ENCODE peak calls at places on chromosomes 12 and 14, in eight cellular contexts. G is lower lobe of right lung, D is adrenal gland, Q is suprapubic skin, V is IMR-90, N is heart right ventricle, Y is breast epithelium, I is psoas muscle. B is an unnamed sample. For H3K36me3, the result is how much of the 10 kb centered on the place peaks cover.

GRCh38 chr14:95041477-95042020 is 115.8 kb downstream of the DICER1 start:
- DNase-seq in Q (no peak), N (no peak), V (no peak), G (no peak), I (no peak), Y (no peak), D (no peak), B (no peak)

GRCh38 chr12:57214398-57214781 is 2.2 kb upstream of the NXPH4 start:
- DNase-seq in D (peak), I (peak), V (peak), N (peak), Y (no peak), G (no peak), Q (no peak), B (peak)

GRCh38 chr12:54173066-54173726 is 15.6 kb downstream of the SMUG1 start:
- DNase-seq in I (peak), Y (peak), G (peak), N (no peak), D (peak), Q (no peak), V (no peak), B (no peak)

GRCh38 chr12:92175961-92176360 is 30.3 kb upstream of the BTG1 start:
- DNase-seq in V (no peak), Y (no peak), D (no peak), Q (no peak), I (no peak), N (no peak), G (no peak), B (no peak)

GRCh38 chr12:118611295-118611694 is 234.9 kb downstream of the SUDS3 start:
- DNase-seq in Q (no peak), Y (no peak), V (no peak), G (no peak), D (peak), N (no peak), I (no peak), B (no peak)

GRCh38 chr14:64707661-64708060 is 3.4 kb downstream of the PLEKHG3 start:
- DNase-seq in G (no peak), Y (no peak), D (no peak), N (no peak), V (peak), I (no peak), Q (peak), B (no peak)

GRCh38 chr12:118751355-118751754 is 230.0 kb upstream of the SRRM4 start:
- DNase-seq in N (no peak), I (no peak), D (no peak), V (no peak), Y (no peak), Q (no peak), G (no peak), B (no peak)

GRCh38 chr12:104529130-104529874 is 72.6 kb downstream of the CHST11 start:
- DNase-seq in Y (no peak), V (no peak), Q (no peak), I (no peak), G (no peak), D (no peak), N (no peak), B (no peak)

GRCh38 chr14:65303185-65303901 is 109.2 kb upstream of the FUT8 start:
- DNase-seq in I (no peak), N (no peak), D (no peak), G (no peak), Q (no peak), V (peak), Y (no peak), B (no peak)

GRCh38 chr12:108218911-108219310 is 89.8 kb downstream of the WSCD2 start:
- DNase-seq in I (no peak), G (no peak), Q (no peak), Y (no peak), V (no peak), D (no peak), N (no peak), B (no peak)

GRCh38 chr12:80154261-80154660 is 54.9 kb downstream of the OTOGL start:
- DNase-seq in Y (no peak), Q (no peak), V (peak), G (no peak), N (no peak), D (no peak), I (no peak), B (no peak)

GRCh38 chr12:47251919-47252318 is 172.2 kb upstream of the AMIGO2 start:
- DNase-seq in V (no peak), I (no peak), Y (no peak), G (no peak), D (no peak), N (no peak), Q (no peak), B (no peak)

GRCh38 chr12:124428792-124429281 is 133.9 kb downstream of the RFLNA start:
- DNase-seq in V (peak), Q (no peak), N (no peak), D (no peak), G (no peak), Y (no peak), I (no peak), B (no peak)

GRCh38 chr12:23662966-23663365 is 286.5 kb downstream of the SOX5 start:
- DNase-seq in I (no peak), V (no peak), D (peak), Q (no peak), G (no peak), Y (no peak), N (no peak), B (no peak)

GRCh38 chr12:25884024-25884919 is 74.2 kb upstream of the RASSF8 start:
- DNase-seq in Y (no peak), Q (no peak), D (no peak), V (no peak), I (no peak), N (no peak), G (no peak), B (no peak)

GRCh38 chr14:64801800-64802199 is 77.9 kb downstream of the SPTB start:
- DNase-seq in D (no peak), N (no peak), I (no peak), V (peak), G (no peak), Q (no peak), Y (no peak), B (no peak)

GRCh38 chr14:31414190-31414833 is 6.0 kb downstream of the HEATR5A start:
- DNase-seq in V (peak), G (no peak), Q (no peak), Y (no peak), N (no peak), I (no peak), D (no peak), B (no peak)

GRCh38 chr14:69260979-69261605 is 1.1 kb downstream of the GALNT16 start:
- DNase-seq in I (peak), N (no peak), V (no peak), D (peak), Y (no peak), Q (peak), G (no peak), B (no peak)

GRCh38 chr14:70708717-70709570 is 67.2 kb downstream of the TTC9 start:
- DNase-seq in N (no peak), I (no peak), G (no peak), D (no peak), Q (no peak), V (no peak), Y (no peak), B (no peak)

GRCh38 chr14:105139831-105140239 is 28.7 kb downstream of the JAG2 start:
- DNase-seq in I (no peak), D (no peak), G (no peak), Q (peak), V (no peak), N (no peak), Y (no peak), B (no peak)

GRCh38 chr12:30840715-30841114 is 85.8 kb upstream of the TSPAN11 start:
- DNase-seq in I (no peak), G (no peak), D (no peak), V (no peak), Q (no peak), N (no peak), Y (no peak), B (no peak)

GRCh38 chr12:101018540-101018939 is 191.5 kb downstream of the SLC5A8 start:
- DNase-seq in N (no peak), Q (no peak), G (no peak), V (peak), D (peak), Y (no peak), I (no peak), B (no peak)

GRCh38 chr14:35525695-35526094 is 8.3 kb upstream of the INSM2 start:
- DNase-seq in G (no peak), I (no peak), N (no peak), Q (no peak), D (no peak), V (no peak), Y (no peak), B (no peak)

GRCh38 chr12:93002278-93003054 is 73.4 kb upstream of the EEA1 start:
- DNase-seq in Y (no peak), Q (no peak), I (no peak), D (no peak), N (peak), V (peak), G (no peak), B (no peak)

GRCh38 chr14:61567838-61568571 is 127.3 kb upstream of the HIF1A start:
- DNase-seq in D (no peak), G (no peak), V (no peak), Y (no peak), Q (no peak), I (no peak), N (peak), B (peak)

GRCh38 chr12:5969156-5969973 is 24.3 kb upstream of the ANO2 start:
- DNase-seq in Q (no peak), Y (no peak), N (no peak), D (no peak), G (no peak), I (no peak), V (no peak), B (no peak)
- H3K4me3 ChIP-seq in Q (no peak), Y (no peak), N (no peak), D (no peak), G (no peak), I (no peak), V (no peak), B (no peak)

GRCh38 chr12:109987615-109988014 is 8.6 kb downstream of the GIT2 start:
- DNase-seq in Y (no peak), G (no peak), D (no peak), I (no peak), Q (no peak), V (peak), N (no peak), B (no peak)
- H3K36me3 ChIP-seq in Y (under half), G (half or more), D (half or more), I (under half), Q (half or more), V (under half), N (under half), B (under half)

GRCh38 chr14:50773632-50774541 is 57.1 kb downstream of the NIN start:
- DNase-seq in Y (no peak), Q (no peak), N (no peak), D (peak), V (peak), I (peak), G (no peak), B (no peak)
- H3K27ac ChIP-seq in Y (peak), Q (peak), N (peak), D (no peak), V (no peak), I (peak), G (no peak), B (no peak)

GRCh38 chr14:38616959-38617358 is 361.1 kb upstream of the CLEC14A start:
- DNase-seq in G (peak), N (no peak), Y (no peak), D (no peak), Q (no peak), I (no peak), V (peak), B (no peak)

GRCh38 chr14:38608244-38608643 is 352.4 kb upstream of the CLEC14A start:
- DNase-seq in Y (no peak), N (no peak), D (no peak), Q (no peak), V (no peak), I (no peak), G (no peak), B (no peak)

GRCh38 chr14:38611928-38612327 is 356.0 kb upstream of the CLEC14A start:
- DNase-seq in D (no peak), G (no peak), N (no peak), I (no peak), Q (no peak), V (no peak), Y (no peak), B (no peak)
- H3K4me3 ChIP-seq in D (no peak), G (no peak), N (no peak), I (no peak), Q (no peak), V (no peak), Y (no peak), B (no peak)

GRCh38 chr12:132729541-132730320 is 19.1 kb downstream of the PGAM5 start:
- DNase-seq in N (no peak), I (no peak), Y (no peak), D (peak), Q (no peak), G (peak), V (no peak), B (no peak)
- H3K36me3 ChIP-seq in N (half or more), I (under half), Y (under half), D (half or more), Q (half or more), G (half or more), V (half or more), B (under half)

GRCh38 chr14:92105073-92105844 is 1.1 kb downstream of the ATXN3 start:
- DNase-seq in G (no peak), D (no peak), Q (no peak), V (peak), N (no peak), I (no peak), Y (no peak), B (no peak)
- H3K27ac ChIP-seq in G (peak), D (peak), Q (peak), V (peak), N (peak), I (peak), Y (peak), B (peak)

DNA sequence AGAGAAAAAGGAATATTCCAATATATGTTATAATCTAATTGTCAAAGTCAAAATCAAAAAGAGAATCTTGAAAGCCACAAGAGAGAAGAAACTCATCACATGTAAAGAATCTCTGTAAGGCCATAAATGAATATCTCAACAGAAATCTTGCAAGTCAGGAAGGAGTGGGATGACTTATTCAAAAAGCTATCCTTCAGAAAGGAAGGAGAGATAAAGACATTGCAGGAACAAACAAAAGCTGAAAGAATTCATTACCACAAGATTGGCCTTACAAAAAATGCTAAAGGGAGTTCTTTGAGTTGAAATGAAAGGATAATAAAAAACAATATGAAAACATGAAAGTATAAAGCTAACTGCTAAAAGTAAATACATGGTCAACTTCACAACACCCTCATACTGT is 286.8 kb downstream of the LRIG3 start:
- DNase-seq in V (peak), G (no peak), N (no peak), Y (no peak), D (no peak), Q (no peak), I (no peak), B (no peak)
- H3K4me3 ChIP-seq in V (no peak), G (no peak), N (no peak), Y (no peak), D (no peak), Q (no peak), I (no peak), B (no peak)